ENCODE peak calls at places on chromosomes 6 and 20, in nine cellular contexts. C is nephron progenitor cell, Y is Panc1, Q is PC-9, X is endodermal cell, G is cardiac muscle cell, N is fibroblast of the aortic adventitia, S is GM12865, V is heart right ventricle. F is an unnamed sample.

GRCh38 chr6:104226798-104227444 is 632.8 kb downstream of the HACE1 start:
- DNase-seq in C (no peak), Y (no peak), Q (no peak), X (no peak), G (peak; percentile 3), N (no peak), S (no peak), V (no peak), F (no peak)

GRCh38 chr20:6081236-6081635 is 27.4 kb upstream of the LRRN4 start:
- DNase-seq in C (no peak), Y (no peak), Q (no peak), X (no peak), G (no peak), N (peak; percentile 78), S (no peak), V (no peak), F (no peak)

GRCh38 chr6:111764238-111765182 is 108.7 kb downstream of the FYN start:
- DNase-seq in C (peak; percentile 12), Y (no peak), Q (no peak), X (peak; percentile 85), G (peak; percentile 20), N (no peak), S (peak; percentile 93), V (no peak), F (no peak)

GRCh38 chr6:56671651-56672461 is 29.2 kb upstream of the DST start:
- DNase-seq in C (no peak), Y (no peak), Q (no peak), X (peak; percentile 48), G (no peak), N (peak; percentile 43), S (no peak), V (no peak), F (peak; percentile 30)

GRCh38 chr6:19368511-19368910 is 468.7 kb upstream of the ID4 start:
- DNase-seq in C (no peak), Y (no peak), Q (peak; percentile 2), X (no peak), G (no peak), N (peak; percentile 60), S (no peak), V (no peak), F (no peak)

GRCh38 chr20:2839732-2840137 is 720 bp downstream of the PCED1A start:
- DNase-seq in C (no peak), Y (no peak), Q (no peak), X (no peak), G (no peak), N (no peak), S (no peak), V (no peak), F (no peak)

GRCh38 chr6:170462366-170463020 is 90.6 kb downstream of the PSMB1 start:
- DNase-seq in C (no peak), Y (no peak), Q (no peak), X (peak; percentile 41), G (peak; percentile 92), N (no peak), S (no peak), V (no peak), F (no peak)

GRCh38 chr6:158474961-158475343 is 84.9 kb upstream of the TMEM181 start:
- DNase-seq in C (no peak), Y (peak; percentile 57), Q (peak; percentile 22), X (no peak), G (no peak), N (peak; percentile 22), S (no peak), V (no peak), F (no peak)

GRCh38 chr6:44263357-44264100 is 1.8 kb downstream of the NFKBIE start:
- DNase-seq in C (peak; percentile 42), Y (no peak), Q (no peak), X (no peak), G (no peak), N (no peak), S (peak; percentile 79), V (no peak), F (no peak)

GRCh38 chr6:124029535-124029934 is 225.9 kb downstream of the NKAIN2 start:
- DNase-seq in C (no peak), Y (no peak), Q (no peak), X (peak; percentile 51), G (no peak), N (no peak), S (no peak), V (no peak), F (no peak)

GRCh38 chr20:49508435-49509199 is 26.1 kb upstream of the KCNB1 start:
- DNase-seq in C (peak; percentile 28), Y (no peak), Q (no peak), X (peak; percentile 59), G (peak; percentile 60), N (peak; percentile 53), S (peak; percentile 52), V (no peak), F (peak; percentile 70)
- TF ChIP-seq CTCF in C (peak; percentile 48), Y (peak; percentile 79), Q (peak; percentile 72), X (peak; percentile 79), G (peak; percentile 44), N (peak; percentile 34), S (peak; percentile 56), V (peak; percentile 55), F (peak; percentile 57)

GRCh38 chr20:22623211-22623610 is 38.8 kb upstream of the FOXA2 start:
- DNase-seq in C (no peak), Y (no peak), Q (no peak), X (peak; percentile 69), G (no peak), N (no peak), S (no peak), V (no peak), F (no peak)
- TF ChIP-seq CTCF in C (no peak), Y (no peak), Q (no peak), X (peak; percentile 76), G (no peak), N (no peak), S (no peak), V (no peak), F (no peak)

GRCh38 chr6:68572525-68572924 is 62.6 kb upstream of the ADGRB3 start:
- DNase-seq in C (peak; percentile 30), Y (peak; percentile 18), Q (peak; percentile 4), X (peak; percentile 87), G (peak; percentile 23), N (no peak), S (peak; percentile 75), V (no peak), F (peak; percentile 29)
- TF ChIP-seq CTCF in C (peak; percentile 50), Y (peak; percentile 76), Q (peak; percentile 65), X (peak; percentile 84), G (peak; percentile 23), N (peak; percentile 14), S (peak; percentile 80), V (no peak), F (peak; percentile 54)

GRCh38 chr6:27312146-27312949 is at the start of gene POM121L2:
- DNase-seq in C (peak; percentile 74), Y (peak; percentile 76), Q (peak; percentile 87), X (peak; percentile 94), G (peak; percentile 76), N (peak; percentile 30), S (peak; percentile 77), V (peak; percentile 13), F (peak; percentile 66)
- TF ChIP-seq CTCF in C (peak; percentile 64), Y (peak; percentile 92), Q (peak; percentile 79), X (peak; percentile 87), G (peak; percentile 74), N (peak; percentile 50), S (peak; percentile 77), V (peak; percentile 36), F (peak; percentile 85)

F was measured in D721Med.